ENCODE peak calls at places on chromosomes 3 and 15, in four cellular contexts. E is hepatocyte, G is transverse colon, D is adrenal gland. U is an unnamed sample.

GRCh38 chr3:16148783-16149182 is 25.7 kb upstream of the GALNT15 start:
- DNase-seq in E (peak), G (peak), D (peak), U (no peak)

GRCh38 chr3:112007641-112008040 is 8.9 kb downstream of the TAGLN3 start:
- DNase-seq in E (no peak), G (no peak), D (no peak), U (peak)

GRCh38 chr15:70252056-70252935 is 154.6 kb upstream of the TLE3 start:
- DNase-seq in E (no peak), G (no peak), D (no peak), U (no peak)

GRCh38 chr3:142866841-142867631 is 21.8 kb downstream of the PCOLCE2 start:
- DNase-seq in E (peak), G (no peak), D (no peak), U (peak)

GRCh38 chr15:76012021-76012551 is at the start of gene NRG4:
- DNase-seq in E (no peak), G (peak), D (peak), U (no peak)

GRCh38 chr3:110779581-110779980 is 292.0 kb upstream of the NECTIN3 start:
- DNase-seq in E (no peak), G (no peak), D (no peak), U (no peak)

GRCh38 chr3:7309707-7310106 is 448.8 kb downstream of the GRM7 start:
- DNase-seq in E (peak), G (peak), D (peak), U (no peak)

GRCh38 chr15:39219608-39220007 is 361.3 kb upstream of the THBS1 start:
- DNase-seq in E (no peak), G (no peak), D (no peak), U (no peak)